ENCODE peak calls at places on chromosome 22, in nine cellular contexts. One of them, this sample, is unnamed.
A peak's percentile ranks its signal among the peaks of the same experiment; 100 is the strongest.

GRCh38 chr22:41557401-41558240 is 3.2 kb upstream of the CSDC2 start:
- DNase-seq in upper lobe of right lung: peak; percentile 84
- DNase-seq in lung: peak; percentile 81
- DNase-seq in hepatocyte: peak; percentile 69
- DNase-seq in tibial artery: peak; percentile 76
- DNase-seq in transverse colon: peak; percentile 46
- DNase-seq in GM23338: peak; percentile 57
- DNase-seq in mesendoderm: no peak
- DNase-seq in GM23248: peak; percentile 89
- DNase-seq in this sample: no peak

GRCh38 chr22:33654173-33654890 is 265.9 kb downstream of the LARGE1 start:
- DNase-seq in GM23338: peak; percentile 52
- DNase-seq in mesendoderm: peak; percentile 44
- DNase-seq in GM23248: no peak
- DNase-seq in lung: no peak
- DNase-seq in tibial artery: no peak
- DNase-seq in transverse colon: peak; percentile 41
- DNase-seq in hepatocyte: peak; percentile 28
- DNase-seq in upper lobe of right lung: no peak
- DNase-seq in this sample: no peak

GRCh38 chr22:19143967-19144400 is 467 bp downstream of the ESS2 start:
- DNase-seq in GM23248: peak; percentile 71
- DNase-seq in upper lobe of right lung: no peak
- DNase-seq in GM23338: no peak
- DNase-seq in mesendoderm: no peak
- DNase-seq in lung: no peak
- DNase-seq in transverse colon: no peak
- DNase-seq in hepatocyte: no peak
- DNase-seq in tibial artery: no peak
- DNase-seq in this sample: no peak

GRCh38 chr22:35172452-35172851 is 84.8 kb upstream of the HMGXB4 start:
- DNase-seq in mesendoderm: no peak
- DNase-seq in lung: no peak
- DNase-seq in upper lobe of right lung: peak; percentile 17
- DNase-seq in transverse colon: no peak
- DNase-seq in tibial artery: no peak
- DNase-seq in hepatocyte: no peak
- DNase-seq in GM23248: no peak
- DNase-seq in GM23338: no peak
- DNase-seq in this sample: no peak

GRCh38 chr22:19325296-19325950 is 33.9 kb upstream of the CLTCL1 start:
- DNase-seq in lung: no peak
- DNase-seq in mesendoderm: no peak
- DNase-seq in GM23248: peak; percentile 39
- DNase-seq in upper lobe of right lung: no peak
- DNase-seq in transverse colon: no peak
- DNase-seq in tibial artery: no peak
- DNase-seq in GM23338: no peak
- DNase-seq in hepatocyte: no peak
- DNase-seq in this sample: no peak

GRCh38 chr22:19131685-19132015 is 542 bp downstream of the TSSK2 start:
- DNase-seq in upper lobe of right lung: no peak
- DNase-seq in lung: no peak
- DNase-seq in mesendoderm: no peak
- DNase-seq in hepatocyte: no peak
- DNase-seq in GM23248: no peak
- DNase-seq in transverse colon: no peak
- DNase-seq in GM23338: no peak
- DNase-seq in tibial artery: no peak
- DNase-seq in this sample: no peak

GRCh38 chr22:33756508-33756949 is 163.7 kb downstream of the LARGE1 start:
- DNase-seq in transverse colon: no peak
- DNase-seq in upper lobe of right lung: no peak
- DNase-seq in GM23338: peak; percentile 79
- DNase-seq in hepatocyte: peak; percentile 9
- DNase-seq in tibial artery: no peak
- DNase-seq in mesendoderm: peak; percentile 77
- DNase-seq in GM23248: no peak
- DNase-seq in lung: no peak
- DNase-seq in this sample: no peak

GRCh38 chr22:49703990-49704344 is 123.7 kb downstream of the BRD1 start:
- DNase-seq in hepatocyte: no peak
- DNase-seq in GM23248: no peak
- DNase-seq in transverse colon: no peak
- DNase-seq in lung: no peak
- DNase-seq in tibial artery: no peak
- DNase-seq in mesendoderm: no peak
- DNase-seq in GM23338: no peak
- DNase-seq in upper lobe of right lung: no peak
- DNase-seq in this sample: no peak

GRCh38 chr22:26756675-26757293 is 99.4 kb downstream of the MIAT start:
- DNase-seq in GM23338: peak; percentile 84
- DNase-seq in transverse colon: peak; percentile 59
- DNase-seq in lung: no peak
- DNase-seq in GM23248: peak; percentile 87
- DNase-seq in hepatocyte: peak; percentile 77
- DNase-seq in mesendoderm: peak; percentile 65
- DNase-seq in tibial artery: peak; percentile 30
- DNase-seq in upper lobe of right lung: peak; percentile 74
- DNase-seq in this sample: no peak

GRCh38 chr22:27207907-27208306 is 550.5 kb downstream of the MIAT start:
- DNase-seq in transverse colon: no peak
- DNase-seq in tibial artery: peak; percentile 42
- DNase-seq in GM23338: no peak
- DNase-seq in lung: no peak
- DNase-seq in hepatocyte: no peak
- DNase-seq in upper lobe of right lung: no peak
- DNase-seq in mesendoderm: no peak
- DNase-seq in GM23248: peak; percentile 94
- DNase-seq in this sample: peak; percentile 38

GRCh38 chr22:29006346-29006745 is 55.3 kb downstream of the C22orf31 start:
- DNase-seq in transverse colon: no peak
- DNase-seq in hepatocyte: no peak
- DNase-seq in GM23338: no peak
- DNase-seq in GM23248: no peak
- DNase-seq in lung: no peak
- DNase-seq in tibial artery: no peak
- DNase-seq in upper lobe of right lung: no peak
- DNase-seq in mesendoderm: peak; percentile 56
- DNase-seq in this sample: no peak

GRCh38 chr22:49509016-49509415 is 318.7 kb downstream of the BRD1 start:
- DNase-seq in transverse colon: no peak
- DNase-seq in GM23338: no peak
- DNase-seq in tibial artery: peak; percentile 2
- DNase-seq in lung: no peak
- DNase-seq in GM23248: no peak
- DNase-seq in mesendoderm: no peak
- DNase-seq in hepatocyte: no peak
- DNase-seq in upper lobe of right lung: no peak
- DNase-seq in this sample: no peak

GRCh38 chr22:17411213-17411612 is 42.0 kb downstream of the CECR2 start:
- DNase-seq in lung: no peak
- DNase-seq in upper lobe of right lung: no peak
- DNase-seq in hepatocyte: no peak
- DNase-seq in tibial artery: no peak
- DNase-seq in GM23248: no peak
- DNase-seq in transverse colon: no peak
- DNase-seq in mesendoderm: no peak
- DNase-seq in GM23338: no peak
- DNase-seq in this sample: no peak

GRCh38 chr22:19679476-19680099 is 34.7 kb upstream of the SEPTIN5 start:
- DNase-seq in lung: peak; percentile 57
- DNase-seq in transverse colon: peak; percentile 27
- DNase-seq in tibial artery: no peak
- DNase-seq in upper lobe of right lung: peak; percentile 82
- DNase-seq in GM23248: peak; percentile 45
- DNase-seq in mesendoderm: peak; percentile 53
- DNase-seq in GM23338: peak; percentile 78
- DNase-seq in hepatocyte: no peak
- DNase-seq in this sample: peak; percentile 25

GRCh38 chr22:50731811-50732624 is 6.0 kb upstream of the ACR start:
- DNase-seq in GM23248: peak; percentile 66
- DNase-seq in upper lobe of right lung: peak; percentile 78
- DNase-seq in GM23338: peak; percentile 42
- DNase-seq in lung: peak; percentile 49
- DNase-seq in hepatocyte: peak; percentile 60
- DNase-seq in mesendoderm: no peak
- DNase-seq in transverse colon: peak; percentile 55
- DNase-seq in tibial artery: no peak
- DNase-seq in this sample: no peak

DNA sequence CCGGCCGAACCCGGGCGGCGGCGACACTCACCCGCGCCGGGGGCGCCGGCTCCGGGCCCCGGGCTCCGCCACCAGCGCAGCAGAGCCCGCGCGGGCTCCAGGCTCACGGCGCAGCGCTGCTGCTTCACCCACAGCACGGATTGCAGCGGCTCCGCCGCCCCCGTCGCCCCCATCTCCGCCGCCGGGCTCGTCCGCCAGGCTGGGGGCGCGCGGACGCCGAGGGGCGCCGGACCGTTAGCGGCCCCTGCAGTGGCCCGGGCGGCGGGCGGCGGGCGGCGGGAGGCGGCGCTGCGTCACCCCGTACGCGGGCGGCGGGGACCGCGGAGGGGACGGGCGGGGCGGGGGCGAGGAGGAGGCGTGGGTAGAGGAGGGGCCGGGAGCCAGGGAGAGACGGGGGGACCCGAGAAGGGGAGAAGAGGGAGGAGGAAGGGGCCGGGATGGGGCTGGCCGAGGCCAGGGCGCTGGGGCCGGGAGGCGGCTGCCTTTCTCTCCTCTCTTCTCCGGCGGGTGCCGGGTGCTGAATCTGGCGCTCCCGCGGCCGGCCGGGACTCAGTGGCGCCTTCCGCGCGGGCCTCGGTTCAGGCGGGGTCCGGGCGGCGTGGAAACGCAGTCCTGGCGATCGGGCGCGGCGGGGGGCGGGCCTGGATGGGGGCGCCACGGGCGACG is at the start of gene CERK:
- DNase-seq in GM23248: peak; percentile 72
- DNase-seq in GM23338: peak; percentile 61
- DNase-seq in mesendoderm: peak; percentile 69
- DNase-seq in lung: peak; percentile 81
- DNase-seq in transverse colon: peak; percentile 87
- DNase-seq in hepatocyte: peak; percentile 87
- DNase-seq in upper lobe of right lung: peak; percentile 85
- DNase-seq in tibial artery: peak; percentile 75
- DNase-seq in this sample: peak; percentile 69
- H3K4me1 ChIP-seq in GM23248: peaks cover 18% of the 10 kb centered on the region
- H3K4me1 ChIP-seq in GM23338: peaks cover 19% of the 10 kb centered on the region
- H3K4me1 ChIP-seq in mesendoderm: peaks cover 8% of the 10 kb centered on the region
- H3K4me1 ChIP-seq in lung: peaks cover 10% of the 10 kb centered on the region
- H3K4me1 ChIP-seq in transverse colon: peaks cover 88% of the 10 kb centered on the region
- H3K4me1 ChIP-seq in hepatocyte: peaks cover 71% of the 10 kb centered on the region
- H3K4me1 ChIP-seq in upper lobe of right lung: peaks cover 49% of the 10 kb centered on the region
- H3K4me1 ChIP-seq in tibial artery: peaks cover 6% of the 10 kb centered on the region
- H3K4me1 ChIP-seq in this sample: peaks cover 63% of the 10 kb centered on the region

DNA sequence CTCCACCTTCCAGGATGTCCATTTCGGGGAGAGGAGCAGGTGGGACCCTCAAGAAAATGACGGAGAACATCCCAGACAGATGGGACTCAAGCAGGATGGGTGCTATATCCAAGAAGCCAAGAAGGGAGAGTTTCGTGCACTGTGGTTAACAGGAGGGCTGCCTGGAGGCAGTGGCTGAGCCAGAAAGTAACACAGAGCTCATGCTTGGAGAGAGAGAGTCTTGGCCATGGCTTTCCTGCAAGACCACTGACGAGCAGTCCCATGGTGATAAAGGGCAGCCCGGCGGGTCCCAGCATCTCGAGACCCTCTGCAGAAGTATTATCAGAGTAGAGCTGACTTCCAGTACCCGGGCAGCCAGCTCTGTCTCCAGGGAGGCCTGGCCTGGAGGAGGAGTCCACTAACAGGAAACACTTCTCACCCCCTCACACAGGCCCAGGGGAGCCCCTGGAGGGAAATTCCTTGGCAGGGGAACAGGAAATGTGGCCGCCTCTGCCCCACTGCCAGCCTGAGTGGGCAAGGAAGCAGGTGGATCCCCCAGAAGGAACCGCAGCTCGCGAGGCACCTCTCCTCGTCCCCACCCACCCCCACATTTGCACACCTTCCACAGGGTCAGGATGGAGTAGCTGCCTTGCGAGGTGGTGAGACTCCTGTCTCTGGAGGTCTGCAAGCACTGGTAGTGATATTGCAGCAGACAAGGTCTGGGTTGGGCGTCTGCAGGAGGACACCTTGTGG is 32.2 kb downstream of the CYTH4 start:
- DNase-seq in tibial artery: no peak
- DNase-seq in transverse colon: no peak
- DNase-seq in GM23248: no peak
- DNase-seq in hepatocyte: no peak
- DNase-seq in mesendoderm: no peak
- DNase-seq in lung: no peak
- DNase-seq in upper lobe of right lung: no peak
- DNase-seq in GM23338: no peak
- DNase-seq in this sample: no peak
- H3K27ac ChIP-seq in tibial artery: no peak overlapping the region
- H3K27ac ChIP-seq in transverse colon: no peak overlapping the region
- H3K27ac ChIP-seq in GM23248: no peak overlapping the region
- H3K27ac ChIP-seq in hepatocyte: no peak overlapping the region
- H3K27ac ChIP-seq in mesendoderm: no peak overlapping the region
- H3K27ac ChIP-seq in lung: no peak overlapping the region
- H3K27ac ChIP-seq in upper lobe of right lung: no peak overlapping the region
- H3K27ac ChIP-seq in GM23338: no peak overlapping the region
- H3K27ac ChIP-seq in this sample: no peak overlapping the region

DNA sequence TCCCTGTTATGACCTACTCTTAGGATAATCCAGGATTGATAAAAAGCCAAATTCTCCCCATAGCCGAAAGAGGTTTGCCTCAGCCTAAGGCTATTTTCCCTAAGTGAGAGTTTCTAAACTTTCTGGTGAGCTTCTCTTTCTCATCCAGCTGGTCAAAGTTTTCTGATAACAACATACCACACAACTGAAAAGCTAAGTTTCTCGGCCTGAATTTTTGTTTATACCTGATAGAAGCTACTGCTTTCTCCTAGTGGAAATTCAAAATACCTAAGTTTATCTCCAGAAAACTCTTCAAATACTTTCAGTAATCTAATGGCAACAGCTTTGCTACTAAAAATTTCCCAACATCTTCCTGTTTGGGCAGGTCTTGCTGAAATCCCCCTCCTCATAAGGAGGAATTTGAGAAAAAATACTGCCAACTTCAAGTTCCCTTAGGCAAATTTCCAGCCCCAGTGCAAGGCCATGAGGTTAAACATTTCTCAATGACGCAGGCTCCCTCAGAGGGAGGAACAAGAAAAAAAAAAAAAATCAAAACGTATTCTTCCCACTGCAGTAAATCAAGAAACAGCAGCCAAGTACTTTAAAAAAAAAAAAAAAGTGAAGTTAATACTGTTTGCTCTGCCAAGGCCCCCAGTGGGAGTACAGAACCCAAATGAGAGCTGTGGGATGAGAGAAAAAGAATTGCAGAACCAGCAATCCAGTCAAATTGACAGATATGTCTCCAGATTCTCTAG is 127.0 kb downstream of the MRTFA start:
- DNase-seq in lung: peak; percentile 62
- DNase-seq in GM23248: peak; percentile 86
- DNase-seq in hepatocyte: peak; percentile 65
- DNase-seq in transverse colon: peak; percentile 53
- DNase-seq in upper lobe of right lung: no peak
- DNase-seq in GM23338: no peak
- DNase-seq in tibial artery: peak; percentile 63
- DNase-seq in mesendoderm: peak; percentile 59
- DNase-seq in this sample: peak; percentile 29
- H3K4me1 ChIP-seq in lung: peaks cover 48% of the 10 kb centered on the region
- H3K4me1 ChIP-seq in GM23248: peaks cover 75% of the 10 kb centered on the region
- H3K4me1 ChIP-seq in hepatocyte: peaks cover 32% of the 10 kb centered on the region
- H3K4me1 ChIP-seq in transverse colon: peaks cover 52% of the 10 kb centered on the region
- H3K4me1 ChIP-seq in upper lobe of right lung: peaks cover 46% of the 10 kb centered on the region
- H3K4me1 ChIP-seq in GM23338: peaks cover 7% of the 10 kb centered on the region
- H3K4me1 ChIP-seq in tibial artery: peaks cover 15% of the 10 kb centered on the region
- H3K4me1 ChIP-seq in mesendoderm: no peaks in the 10 kb centered on the region
- H3K4me1 ChIP-seq in this sample: peaks cover 56% of the 10 kb centered on the region

GRCh38 chr22:46354176-46354992 is 18.9 kb downstream of the TRMU start:
- DNase-seq in tibial artery: no peak
- DNase-seq in hepatocyte: no peak
- DNase-seq in mesendoderm: no peak
- DNase-seq in transverse colon: peak; percentile 6
- DNase-seq in upper lobe of right lung: peak; percentile 64
- DNase-seq in lung: no peak
- DNase-seq in GM23248: no peak
- DNase-seq in GM23338: no peak
- DNase-seq in this sample: no peak
- H3K27ac ChIP-seq in tibial artery: no peak overlapping the region
- H3K27ac ChIP-seq in hepatocyte: no peak overlapping the region
- H3K27ac ChIP-seq in mesendoderm: no peak overlapping the region
- H3K27ac ChIP-seq in transverse colon: no peak overlapping the region
- H3K27ac ChIP-seq in upper lobe of right lung: no peak overlapping the region
- H3K27ac ChIP-seq in lung: peak overlapping the region; percentile 28
- H3K27ac ChIP-seq in GM23248: no peak overlapping the region
- H3K27ac ChIP-seq in GM23338: no peak overlapping the region
- H3K27ac ChIP-seq in this sample: no peak overlapping the region

This sample was measured in gastrocnemius medialis.